ENCODE peak calls at places on chromosomes 12 and 14, in ten cellular contexts. One of them, this sample, is unnamed.

GRCh38 chr12:92297932-92298681 is 152.5 kb upstream of the BTG1 start:
- DNase-seq in naive thymus-derived CD8-positive, alpha-beta T cell: no peak
- DNase-seq in cardiac fibroblast: peak
- DNase-seq in NCI-H1694: no peak
- DNase-seq in activated CD4-positive, alpha-beta T cell treated with anti-CD3 and anti-CD28 coated beads for 4 hours: no peak
- DNase-seq in A172: no peak
- DNase-seq in COR-L47: no peak
- DNase-seq in GM12891: no peak
- DNase-seq in RCC 7860: no peak
- DNase-seq in activated gamma-delta T cell: no peak
- DNase-seq in this sample: peak

GRCh38 chr12:15323530-15323929 is 1.2 kb downstream of the PTPRO start:
- DNase-seq in cardiac fibroblast: no peak
- DNase-seq in A172: no peak
- DNase-seq in activated gamma-delta T cell: no peak
- DNase-seq in NCI-H1694: no peak
- DNase-seq in GM12891: no peak
- DNase-seq in RCC 7860: no peak
- DNase-seq in naive thymus-derived CD8-positive, alpha-beta T cell: no peak
- DNase-seq in activated CD4-positive, alpha-beta T cell treated with anti-CD3 and anti-CD28 coated beads for 4 hours: no peak
- DNase-seq in COR-L47: no peak
- DNase-seq in this sample: no peak

GRCh38 chr12:116717466-116718457 is 20.1 kb downstream of the SPRING1 start:
- DNase-seq in COR-L47: no peak
- DNase-seq in A172: no peak
- DNase-seq in naive thymus-derived CD8-positive, alpha-beta T cell: no peak
- DNase-seq in cardiac fibroblast: peak
- DNase-seq in RCC 7860: no peak
- DNase-seq in activated gamma-delta T cell: no peak
- DNase-seq in NCI-H1694: no peak
- DNase-seq in activated CD4-positive, alpha-beta T cell treated with anti-CD3 and anti-CD28 coated beads for 4 hours: no peak
- DNase-seq in GM12891: no peak
- DNase-seq in this sample: no peak

GRCh38 chr14:71321556-71322315 is 414.5 kb downstream of the PCNX1 start:
- DNase-seq in GM12891: no peak
- DNase-seq in naive thymus-derived CD8-positive, alpha-beta T cell: no peak
- DNase-seq in NCI-H1694: peak
- DNase-seq in activated gamma-delta T cell: no peak
- DNase-seq in RCC 7860: peak
- DNase-seq in activated CD4-positive, alpha-beta T cell treated with anti-CD3 and anti-CD28 coated beads for 4 hours: no peak
- DNase-seq in COR-L47: peak
- DNase-seq in A172: peak
- DNase-seq in cardiac fibroblast: peak
- DNase-seq in this sample: no peak

GRCh38 chr12:58877243-58877743 is 43.0 kb downstream of the LRIG3 start:
- DNase-seq in naive thymus-derived CD8-positive, alpha-beta T cell: no peak
- DNase-seq in RCC 7860: peak
- DNase-seq in COR-L47: peak
- DNase-seq in A172: peak
- DNase-seq in GM12891: no peak
- DNase-seq in NCI-H1694: no peak
- DNase-seq in cardiac fibroblast: peak
- DNase-seq in activated CD4-positive, alpha-beta T cell treated with anti-CD3 and anti-CD28 coated beads for 4 hours: no peak
- DNase-seq in activated gamma-delta T cell: no peak
- DNase-seq in this sample: no peak

GRCh38 chr14:72699433-72699832 is 194.5 kb downstream of the DPF3 start:
- DNase-seq in COR-L47: no peak
- DNase-seq in A172: no peak
- DNase-seq in activated CD4-positive, alpha-beta T cell treated with anti-CD3 and anti-CD28 coated beads for 4 hours: no peak
- DNase-seq in NCI-H1694: no peak
- DNase-seq in RCC 7860: no peak
- DNase-seq in naive thymus-derived CD8-positive, alpha-beta T cell: no peak
- DNase-seq in GM12891: no peak
- DNase-seq in activated gamma-delta T cell: no peak
- DNase-seq in cardiac fibroblast: peak
- DNase-seq in this sample: no peak

GRCh38 chr12:34406996-34407300 is 384.7 kb downstream of the ALG10 start:
- DNase-seq in activated CD4-positive, alpha-beta T cell treated with anti-CD3 and anti-CD28 coated beads for 4 hours: peak
- DNase-seq in cardiac fibroblast: no peak
- DNase-seq in RCC 7860: no peak
- DNase-seq in GM12891: no peak
- DNase-seq in COR-L47: no peak
- DNase-seq in naive thymus-derived CD8-positive, alpha-beta T cell: peak
- DNase-seq in NCI-H1694: no peak
- DNase-seq in activated gamma-delta T cell: no peak
- DNase-seq in A172: no peak
- DNase-seq in this sample: no peak

GRCh38 chr12:69687390-69687789 is 11.7 kb downstream of the BEST3 start:
- DNase-seq in activated CD4-positive, alpha-beta T cell treated with anti-CD3 and anti-CD28 coated beads for 4 hours: no peak
- DNase-seq in RCC 7860: no peak
- DNase-seq in COR-L47: no peak
- DNase-seq in cardiac fibroblast: peak
- DNase-seq in activated gamma-delta T cell: no peak
- DNase-seq in A172: no peak
- DNase-seq in NCI-H1694: no peak
- DNase-seq in GM12891: no peak
- DNase-seq in naive thymus-derived CD8-positive, alpha-beta T cell: no peak
- DNase-seq in this sample: no peak

GRCh38 chr14:68978550-68978911 is 571 bp downstream of the ACTN1 start:
- DNase-seq in NCI-H1694: no peak
- DNase-seq in activated CD4-positive, alpha-beta T cell treated with anti-CD3 and anti-CD28 coated beads for 4 hours: peak
- DNase-seq in COR-L47: peak
- DNase-seq in A172: no peak
- DNase-seq in activated gamma-delta T cell: peak
- DNase-seq in RCC 7860: no peak
- DNase-seq in GM12891: peak
- DNase-seq in naive thymus-derived CD8-positive, alpha-beta T cell: peak
- DNase-seq in cardiac fibroblast: no peak
- DNase-seq in this sample: peak

GRCh38 chr12:61525331-61525730 is 734.9 kb upstream of the USP15 start:
- DNase-seq in cardiac fibroblast: no peak
- DNase-seq in COR-L47: no peak
- DNase-seq in A172: no peak
- DNase-seq in GM12891: no peak
- DNase-seq in activated CD4-positive, alpha-beta T cell treated with anti-CD3 and anti-CD28 coated beads for 4 hours: no peak
- DNase-seq in naive thymus-derived CD8-positive, alpha-beta T cell: no peak
- DNase-seq in NCI-H1694: no peak
- DNase-seq in activated gamma-delta T cell: no peak
- DNase-seq in RCC 7860: no peak
- DNase-seq in this sample: no peak

GRCh38 chr12:120388711-120389431 is 19.9 kb upstream of the MSI1 start:
- DNase-seq in NCI-H1694: no peak
- DNase-seq in naive thymus-derived CD8-positive, alpha-beta T cell: no peak
- DNase-seq in A172: no peak
- DNase-seq in activated CD4-positive, alpha-beta T cell treated with anti-CD3 and anti-CD28 coated beads for 4 hours: no peak
- DNase-seq in activated gamma-delta T cell: no peak
- DNase-seq in GM12891: no peak
- DNase-seq in COR-L47: peak
- DNase-seq in RCC 7860: no peak
- DNase-seq in cardiac fibroblast: no peak
- DNase-seq in this sample: no peak

GRCh38 chr14:75009176-75009575 is 6.5 kb downstream of the EIF2B2 start:
- DNase-seq in GM12891: no peak
- DNase-seq in COR-L47: no peak
- DNase-seq in cardiac fibroblast: no peak
- DNase-seq in NCI-H1694: no peak
- DNase-seq in activated CD4-positive, alpha-beta T cell treated with anti-CD3 and anti-CD28 coated beads for 4 hours: no peak
- DNase-seq in naive thymus-derived CD8-positive, alpha-beta T cell: no peak
- DNase-seq in A172: no peak
- DNase-seq in activated gamma-delta T cell: no peak
- DNase-seq in RCC 7860: no peak
- DNase-seq in this sample: no peak

GRCh38 chr12:47442310-47442709 is 263.5 kb downstream of the RPAP3 start:
- DNase-seq in A172: no peak
- DNase-seq in NCI-H1694: no peak
- DNase-seq in RCC 7860: no peak
- DNase-seq in activated gamma-delta T cell: no peak
- DNase-seq in COR-L47: no peak
- DNase-seq in naive thymus-derived CD8-positive, alpha-beta T cell: no peak
- DNase-seq in cardiac fibroblast: no peak
- DNase-seq in GM12891: no peak
- DNase-seq in activated CD4-positive, alpha-beta T cell treated with anti-CD3 and anti-CD28 coated beads for 4 hours: no peak
- DNase-seq in this sample: no peak

GRCh38 chr14:93619176-93619793 is 169.0 kb downstream of the PRIMA1 start:
- DNase-seq in RCC 7860: no peak
- DNase-seq in cardiac fibroblast: peak
- DNase-seq in COR-L47: peak
- DNase-seq in activated CD4-positive, alpha-beta T cell treated with anti-CD3 and anti-CD28 coated beads for 4 hours: no peak
- DNase-seq in NCI-H1694: peak
- DNase-seq in GM12891: peak
- DNase-seq in A172: peak
- DNase-seq in activated gamma-delta T cell: no peak
- DNase-seq in naive thymus-derived CD8-positive, alpha-beta T cell: no peak
- DNase-seq in this sample: no peak

GRCh38 chr12:27554421-27555186 is 30.6 kb downstream of the PPFIBP1 start:
- DNase-seq in NCI-H1694: no peak
- DNase-seq in activated CD4-positive, alpha-beta T cell treated with anti-CD3 and anti-CD28 coated beads for 4 hours: no peak
- DNase-seq in naive thymus-derived CD8-positive, alpha-beta T cell: no peak
- DNase-seq in A172: peak
- DNase-seq in cardiac fibroblast: peak
- DNase-seq in GM12891: no peak
- DNase-seq in RCC 7860: no peak
- DNase-seq in activated gamma-delta T cell: no peak
- DNase-seq in COR-L47: no peak
- DNase-seq in this sample: no peak

GRCh38 chr12:58425481-58426392 is 484.4 kb downstream of the ATP23 start:
- DNase-seq in NCI-H1694: no peak
- DNase-seq in COR-L47: peak
- DNase-seq in activated CD4-positive, alpha-beta T cell treated with anti-CD3 and anti-CD28 coated beads for 4 hours: no peak
- DNase-seq in RCC 7860: peak
- DNase-seq in cardiac fibroblast: peak
- DNase-seq in naive thymus-derived CD8-positive, alpha-beta T cell: no peak
- DNase-seq in A172: peak
- DNase-seq in GM12891: no peak
- DNase-seq in activated gamma-delta T cell: no peak
- DNase-seq in this sample: no peak

GRCh38 chr12:49998453-49998852 is 25.7 kb downstream of the AQP6 start:
- DNase-seq in RCC 7860: no peak
- DNase-seq in cardiac fibroblast: no peak
- DNase-seq in GM12891: no peak
- DNase-seq in COR-L47: no peak
- DNase-seq in naive thymus-derived CD8-positive, alpha-beta T cell: no peak
- DNase-seq in activated CD4-positive, alpha-beta T cell treated with anti-CD3 and anti-CD28 coated beads for 4 hours: no peak
- DNase-seq in activated gamma-delta T cell: no peak
- DNase-seq in NCI-H1694: no peak
- DNase-seq in A172: no peak
- DNase-seq in this sample: no peak

GRCh38 chr14:104929268-104930230 is 4.9 kb downstream of the PLD4 start:
- DNase-seq in A172: no peak
- DNase-seq in COR-L47: no peak
- DNase-seq in GM12891: no peak
- DNase-seq in cardiac fibroblast: no peak
- DNase-seq in RCC 7860: no peak
- DNase-seq in activated CD4-positive, alpha-beta T cell treated with anti-CD3 and anti-CD28 coated beads for 4 hours: no peak
- DNase-seq in activated gamma-delta T cell: no peak
- DNase-seq in NCI-H1694: no peak
- DNase-seq in naive thymus-derived CD8-positive, alpha-beta T cell: no peak
- DNase-seq in this sample: no peak

GRCh38 chr14:51780006-51780692 is 80.3 kb upstream of the GNG2 start:
- DNase-seq in cardiac fibroblast: peak
- DNase-seq in NCI-H1694: peak
- DNase-seq in GM12891: peak
- DNase-seq in activated gamma-delta T cell: no peak
- DNase-seq in naive thymus-derived CD8-positive, alpha-beta T cell: peak
- DNase-seq in COR-L47: peak
- DNase-seq in RCC 7860: peak
- DNase-seq in A172: peak
- DNase-seq in activated CD4-positive, alpha-beta T cell treated with anti-CD3 and anti-CD28 coated beads for 4 hours: peak
- DNase-seq in this sample: peak

GRCh38 chr12:51442324-51442723 is 17.7 kb downstream of the SLC4A8 start:
- DNase-seq in activated gamma-delta T cell: no peak
- DNase-seq in NCI-H1694: no peak
- DNase-seq in naive thymus-derived CD8-positive, alpha-beta T cell: no peak
- DNase-seq in A172: no peak
- DNase-seq in activated CD4-positive, alpha-beta T cell treated with anti-CD3 and anti-CD28 coated beads for 4 hours: no peak
- DNase-seq in RCC 7860: no peak
- DNase-seq in cardiac fibroblast: peak
- DNase-seq in COR-L47: no peak
- DNase-seq in GM12891: no peak
- DNase-seq in this sample: no peak

GRCh38 chr12:124030510-124030909 is 57.5 kb downstream of the ZNF664 start:
- DNase-seq in cardiac fibroblast: peak
- DNase-seq in NCI-H1694: no peak
- DNase-seq in COR-L47: no peak
- DNase-seq in activated gamma-delta T cell: no peak
- DNase-seq in activated CD4-positive, alpha-beta T cell treated with anti-CD3 and anti-CD28 coated beads for 4 hours: no peak
- DNase-seq in A172: peak
- DNase-seq in RCC 7860: no peak
- DNase-seq in naive thymus-derived CD8-positive, alpha-beta T cell: no peak
- DNase-seq in GM12891: no peak
- DNase-seq in this sample: no peak

GRCh38 chr14:49051328-49052060 is 534.7 kb downstream of the RPS29 start:
- DNase-seq in activated CD4-positive, alpha-beta T cell treated with anti-CD3 and anti-CD28 coated beads for 4 hours: no peak
- DNase-seq in naive thymus-derived CD8-positive, alpha-beta T cell: no peak
- DNase-seq in activated gamma-delta T cell: no peak
- DNase-seq in GM12891: no peak
- DNase-seq in A172: no peak
- DNase-seq in COR-L47: no peak
- DNase-seq in cardiac fibroblast: no peak
- DNase-seq in NCI-H1694: no peak
- DNase-seq in RCC 7860: peak
- DNase-seq in this sample: no peak

GRCh38 chr12:95739561-95740313 is 50.8 kb downstream of the NTN4 start:
- DNase-seq in COR-L47: no peak
- DNase-seq in activated gamma-delta T cell: no peak
- DNase-seq in NCI-H1694: no peak
- DNase-seq in RCC 7860: no peak
- DNase-seq in naive thymus-derived CD8-positive, alpha-beta T cell: no peak
- DNase-seq in cardiac fibroblast: no peak
- DNase-seq in A172: no peak
- DNase-seq in GM12891: no peak
- DNase-seq in activated CD4-positive, alpha-beta T cell treated with anti-CD3 and anti-CD28 coated beads for 4 hours: no peak
- DNase-seq in this sample: no peak

GRCh38 chr12:116528498-116528897 is 30.7 kb upstream of the MAP1LC3B2 start:
- DNase-seq in naive thymus-derived CD8-positive, alpha-beta T cell: no peak
- DNase-seq in NCI-H1694: no peak
- DNase-seq in COR-L47: no peak
- DNase-seq in A172: no peak
- DNase-seq in activated CD4-positive, alpha-beta T cell treated with anti-CD3 and anti-CD28 coated beads for 4 hours: no peak
- DNase-seq in activated gamma-delta T cell: no peak
- DNase-seq in cardiac fibroblast: peak
- DNase-seq in GM12891: no peak
- DNase-seq in RCC 7860: no peak
- DNase-seq in this sample: no peak

GRCh38 chr12:4700621-4701026 is 19.6 kb upstream of the GALNT8 start:
- DNase-seq in COR-L47: no peak
- DNase-seq in A172: no peak
- DNase-seq in GM12891: no peak
- DNase-seq in activated CD4-positive, alpha-beta T cell treated with anti-CD3 and anti-CD28 coated beads for 4 hours: no peak
- DNase-seq in RCC 7860: no peak
- DNase-seq in activated gamma-delta T cell: no peak
- DNase-seq in NCI-H1694: no peak
- DNase-seq in naive thymus-derived CD8-positive, alpha-beta T cell: no peak
- DNase-seq in cardiac fibroblast: peak
- DNase-seq in this sample: no peak

GRCh38 chr12:70722584-70723343 is 85.5 kb upstream of the PTPRB start:
- DNase-seq in RCC 7860: no peak
- DNase-seq in activated gamma-delta T cell: no peak
- DNase-seq in COR-L47: no peak
- DNase-seq in activated CD4-positive, alpha-beta T cell treated with anti-CD3 and anti-CD28 coated beads for 4 hours: no peak
- DNase-seq in A172: peak
- DNase-seq in naive thymus-derived CD8-positive, alpha-beta T cell: no peak
- DNase-seq in cardiac fibroblast: peak
- DNase-seq in NCI-H1694: no peak
- DNase-seq in GM12891: no peak
- DNase-seq in this sample: no peak

GRCh38 chr12:85733441-85733840 is 102.8 kb downstream of the RASSF9 start:
- DNase-seq in cardiac fibroblast: peak
- DNase-seq in activated gamma-delta T cell: no peak
- DNase-seq in naive thymus-derived CD8-positive, alpha-beta T cell: no peak
- DNase-seq in GM12891: no peak
- DNase-seq in NCI-H1694: no peak
- DNase-seq in COR-L47: no peak
- DNase-seq in A172: no peak
- DNase-seq in RCC 7860: no peak
- DNase-seq in activated CD4-positive, alpha-beta T cell treated with anti-CD3 and anti-CD28 coated beads for 4 hours: no peak
- DNase-seq in this sample: no peak

GRCh38 chr12:45244561-45245348 is 28.9 kb downstream of the ANO6 start:
- DNase-seq in NCI-H1694: no peak
- DNase-seq in activated gamma-delta T cell: no peak
- DNase-seq in RCC 7860: no peak
- DNase-seq in naive thymus-derived CD8-positive, alpha-beta T cell: no peak
- DNase-seq in COR-L47: no peak
- DNase-seq in A172: no peak
- DNase-seq in GM12891: no peak
- DNase-seq in cardiac fibroblast: peak
- DNase-seq in activated CD4-positive, alpha-beta T cell treated with anti-CD3 and anti-CD28 coated beads for 4 hours: no peak
- DNase-seq in this sample: no peak

This sample was measured in B cell.